ENCODE peak calls at places on chromosomes 5 and 9, in four cellular contexts. X is SK-N-SH, Q is HepG2, U is GM12878. S is an unnamed sample.

GRCh38 chr5:56011835-56012234 is 17.1 kb upstream of the IL6ST start:
- DNase-seq in U (no peak), Q (no peak), X (no peak), S (no peak)

GRCh38 chr9:22446950-22447606 is 454 bp downstream of the DMRTA1 start:
- DNase-seq in Q (no peak), U (no peak), X (peak), S (no peak)

GRCh38 chr9:133117271-133118178 is 3.5 kb downstream of the RALGDS start:
- DNase-seq in Q (no peak), X (peak), U (no peak), S (no peak)

GRCh38 chr5:162824360-162824759 is 613.0 kb upstream of the CCNG1 start:
- DNase-seq in X (no peak), U (no peak), Q (no peak), S (no peak)

GRCh38 chr5:936149-937144 is 43.8 kb downstream of the TRIP13 start:
- DNase-seq in U (no peak), Q (no peak), X (no peak), S (no peak)

GRCh38 chr9:36317766-36318165 is 59.5 kb upstream of the GNE start:
- DNase-seq in Q (peak), X (no peak), U (no peak), S (no peak)

GRCh38 chr5:72246954-72247442 is 73.0 kb downstream of the MRPS27 start:
- DNase-seq in U (no peak), Q (no peak), X (no peak), S (no peak)

GRCh38 chr5:112142769-112143270 is 276.3 kb downstream of the EPB41L4A start:
- DNase-seq in U (peak), X (no peak), Q (no peak), S (no peak)

GRCh38 chr5:52943285-52943684 is 45.9 kb upstream of the ITGA2 start:
- DNase-seq in X (no peak), Q (peak), U (no peak), S (no peak)

GRCh38 chr9:126050605-126050990 is 276.0 kb upstream of the MVB12B start:
- DNase-seq in X (no peak), U (no peak), Q (no peak), S (no peak)

GRCh38 chr9:126049896-126050604 is 276.6 kb upstream of the MVB12B start:
- DNase-seq in X (peak), U (no peak), Q (no peak), S (no peak)

GRCh38 chr9:126053913-126054312 is 272.7 kb upstream of the MVB12B start:
- DNase-seq in X (peak), U (no peak), Q (no peak), S (no peak)

GRCh38 chr9:126052791-126053190 is 273.8 kb upstream of the MVB12B start:
- DNase-seq in U (no peak), Q (no peak), X (no peak), S (no peak)

DNA sequence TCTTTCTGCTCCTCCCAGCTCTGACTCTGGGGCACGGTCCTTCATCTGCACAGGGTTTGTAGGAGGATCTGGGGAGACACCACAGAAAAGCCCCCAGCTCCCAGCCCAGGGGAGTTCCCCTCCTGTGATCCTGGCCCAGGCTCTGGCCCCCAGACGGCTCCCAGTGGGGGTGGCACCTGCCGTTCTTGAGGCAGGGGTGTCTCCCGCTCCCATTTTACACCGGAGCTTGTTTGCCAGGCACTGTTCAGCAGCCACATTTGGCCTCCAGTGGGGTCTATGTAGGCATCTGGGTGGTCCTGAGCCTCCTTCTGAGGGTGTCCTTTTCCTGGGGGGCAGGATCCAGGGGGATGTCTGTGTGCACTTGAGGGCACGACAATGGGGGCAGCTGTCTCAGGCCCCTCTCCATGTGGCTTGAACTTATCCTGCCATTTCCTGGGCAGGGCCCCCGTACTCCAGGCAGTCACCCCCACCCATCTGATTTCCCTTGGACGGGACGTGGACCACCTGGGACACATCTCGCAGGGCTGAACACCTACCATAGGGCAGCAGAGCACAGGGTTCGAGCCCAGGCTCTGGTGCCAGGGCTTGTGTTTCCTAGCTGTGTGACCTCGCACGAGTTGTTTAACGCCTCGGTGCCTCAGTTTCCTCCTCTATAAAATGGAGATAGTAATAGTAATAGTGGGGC is 275.0 kb upstream of the MVB12B start:
- DNase-seq in U (no peak), X (no peak), Q (no peak), S (no peak)
- TF ChIP-seq JUND in U (no peak), X (no peak), Q (no peak), S (no peak)

GRCh38 chr5:108867661-108868060 is 120.0 kb downstream of the FER start:
- DNase-seq in X (no peak), U (no peak), Q (no peak), S (no peak)

GRCh38 chr5:108869066-108869465 is 121.4 kb downstream of the FER start:
- DNase-seq in X (no peak), Q (no peak), U (no peak), S (no peak)
- TF ChIP-seq JUND in X (no peak), Q (no peak), U (no peak), S (no peak)

GRCh38 chr9:38091310-38092199 is 22.5 kb upstream of the SHB start:
- DNase-seq in Q (no peak), U (no peak), X (peak), S (no peak)
- TF ChIP-seq JUND in Q (no peak), U (no peak), X (no peak), S (no peak)

DNA sequence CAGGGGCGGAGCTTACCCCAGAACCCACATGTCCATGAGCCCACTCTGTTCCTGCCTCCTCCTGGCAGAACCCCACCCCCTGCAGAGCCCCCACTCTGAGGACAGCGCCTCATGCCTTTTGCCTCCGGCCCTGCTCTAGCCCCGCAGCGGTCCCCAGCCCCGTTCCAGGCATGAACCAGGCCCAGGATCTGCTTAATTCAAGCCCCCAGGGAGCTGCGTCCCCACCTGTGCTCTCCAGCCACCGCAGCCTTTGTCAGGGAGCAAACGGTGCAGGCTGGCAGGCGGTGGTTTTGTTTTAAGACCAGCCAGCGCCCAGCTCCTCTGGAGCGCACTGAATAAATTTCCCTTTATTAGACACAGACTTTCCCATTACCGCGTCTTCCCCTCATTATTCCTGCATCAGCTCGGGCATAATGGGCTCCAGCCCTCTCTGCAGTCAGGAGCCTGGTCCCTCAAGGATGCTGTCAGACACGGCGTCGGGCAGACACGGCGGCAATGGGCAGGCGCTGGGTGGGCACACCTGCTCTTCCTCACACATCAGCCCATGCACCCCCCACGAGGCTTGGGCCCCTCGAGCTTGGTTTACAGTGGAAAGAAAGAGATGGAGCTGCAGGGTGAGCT is 137.6 kb downstream of the OLFM1 start:
- DNase-seq in U (no peak), X (peak), Q (no peak), S (no peak)
- TF ChIP-seq JUND in U (no peak), X (no peak), Q (no peak), S (no peak)

GRCh38 chr9:109171926-109172325 is 4.9 kb upstream of the FRRS1L start:
- DNase-seq in U (no peak), Q (no peak), X (no peak), S (no peak)
- TF ChIP-seq JUND in U (no peak), Q (no peak), X (no peak), S (no peak)

GRCh38 chr9:98599566-98599965 is 109.2 kb downstream of the GABBR2 start:
- DNase-seq in Q (no peak), X (no peak), U (no peak), S (no peak)
- TF ChIP-seq JUND in Q (no peak), X (no peak), U (no peak), S (no peak)

GRCh38 chr9:123929177-123929869 is 603 bp downstream of the DENND1A start:
- DNase-seq in Q (peak), X (no peak), U (no peak), S (no peak)
- TF ChIP-seq JUND in Q (no peak), X (no peak), U (no peak), S (no peak)

DNA sequence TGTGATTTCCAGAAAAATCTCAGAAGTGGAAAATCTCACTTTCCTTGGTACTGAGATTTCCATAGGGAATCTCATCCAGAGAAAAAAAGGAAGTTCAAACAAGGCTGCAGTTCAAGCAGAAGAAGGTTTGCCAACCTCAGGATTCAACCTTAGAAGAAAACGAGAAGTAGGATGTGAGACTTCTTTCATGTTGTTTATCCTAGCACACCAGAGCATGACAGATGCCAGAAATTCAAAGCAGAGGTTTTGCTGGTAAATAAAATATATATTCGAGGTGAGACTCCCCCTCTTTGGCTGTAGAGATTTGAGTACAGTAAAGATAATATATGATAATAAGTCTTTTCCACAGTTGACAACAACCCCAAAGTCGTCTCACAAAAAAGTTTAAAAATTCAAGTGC is 116.9 kb upstream of the SMC2 start:
- DNase-seq in U (no peak), X (no peak), Q (no peak), S (no peak)
- TF ChIP-seq JUND in U (no peak), X (no peak), Q (no peak), S (no peak)